ENCODE peak calls at places on chromosome 20, in ten cellular contexts. R, S, Y, M, N, B, H, F, C and G are unnamed samples.

GRCh38 chr20:53940883-53941546 is 129.4 kb downstream of the BCAS1 start:
- DNase-seq in C (peak; percentile 91), M (no peak), S (no peak), Y (no peak), N (no peak), H (no peak), B (no peak), F (no peak), R (no peak), G (no peak)

GRCh38 chr20:3739054-3739925 is 6.8 kb downstream of the HSPA12B start:
- DNase-seq in C (no peak), B (peak; percentile 76), N (no peak), H (no peak), S (no peak), M (no peak), F (no peak), R (no peak), Y (no peak), G (no peak)

GRCh38 chr20:21534453-21534852 is 20.6 kb upstream of the NKX2-2 start:
- DNase-seq in C (no peak), Y (no peak), S (no peak), R (no peak), N (no peak), B (no peak), M (no peak), F (no peak), H (no peak), G (no peak)

GRCh38 chr20:32088759-32089158 is 20.8 kb upstream of the TM9SF4 start:
- DNase-seq in Y (no peak), R (no peak), S (no peak), N (no peak), H (no peak), F (no peak), B (no peak), C (no peak), M (no peak), G (no peak)

GRCh38 chr20:23441850-23442313 is 2.4 kb downstream of the CSTL1 start:
- DNase-seq in S (peak; percentile 80), R (no peak), C (peak; percentile 74), H (peak; percentile 80), F (peak; percentile 48), N (peak; percentile 49), M (peak; percentile 41), Y (no peak), B (peak; percentile 60), G (peak; percentile 81)

GRCh38 chr20:45039470-45039811 is 61.5 kb downstream of the KCNS1 start:
- DNase-seq in H (no peak), Y (no peak), R (no peak), N (no peak), B (no peak), S (no peak), M (no peak), F (no peak), C (no peak), G (no peak)

GRCh38 chr20:34017610-34018009 is 23.9 kb downstream of the RALY start:
- DNase-seq in S (no peak), B (no peak), C (peak; percentile 92), R (no peak), H (no peak), F (no peak), M (no peak), Y (no peak), N (no peak), G (peak; percentile 44)

GRCh38 chr20:25005220-25005619 is 12.7 kb upstream of the APMAP start:
- DNase-seq in R (no peak), S (peak; percentile 25), F (peak; percentile 52), C (peak; percentile 33), Y (no peak), N (no peak), H (no peak), B (no peak), M (no peak), G (no peak)

GRCh38 chr20:33387177-33387576 is 14.1 kb downstream of the CDK5RAP1 start:
- DNase-seq in R (no peak), H (no peak), M (no peak), B (peak; percentile 77), F (no peak), Y (no peak), S (no peak), N (no peak), C (peak; percentile 50), G (no peak)

GRCh38 chr20:58650181-58650775 is 805 bp upstream of the STX16 start:
- DNase-seq in F (peak; percentile 9), H (no peak), C (no peak), M (peak; percentile 33), N (no peak), B (peak; percentile 49), S (no peak), R (no peak), Y (no peak), G (no peak)

GRCh38 chr20:18632196-18632789 is 44.4 kb downstream of the DTD1 start:
- DNase-seq in H (peak; percentile 73), C (peak; percentile 57), F (peak; percentile 72), S (peak; percentile 80), B (peak; percentile 65), R (no peak), N (peak; percentile 29), M (peak; percentile 12), Y (no peak), G (peak; percentile 48)

GRCh38 chr20:59733326-59733725 is 129.0 kb downstream of the PHACTR3 start:
- DNase-seq in B (no peak), C (no peak), M (no peak), S (peak; percentile 17), Y (no peak), H (no peak), N (no peak), F (no peak), R (no peak), G (no peak)

GRCh38 chr20:60500038-60500701 is 541.9 kb downstream of the CDH26 start:
- DNase-seq in N (no peak), R (no peak), H (no peak), M (no peak), B (no peak), C (no peak), S (no peak), F (no peak), Y (no peak), G (no peak)

GRCh38 chr20:45114465-45115385 is at the start of gene WFDC5:
- DNase-seq in R (no peak), H (no peak), N (no peak), M (no peak), S (no peak), B (no peak), C (no peak), Y (no peak), F (no peak), G (no peak)

GRCh38 chr20:25120920-25121319 is 39.0 kb upstream of the VSX1 start:
- DNase-seq in R (no peak), Y (no peak), N (no peak), M (no peak), F (no peak), B (no peak), S (no peak), H (no peak), C (no peak), G (no peak)